ENCODE peak calls at places on chromosomes 11 and 22, in four cellular contexts. W is amniotic stem cell; B is T-helper 9 cell; Y is stimulated activated CD8-positive, alpha-beta memory T cell treated with anti-CD3 and anti-CD28 coated beads, Interleukin-15, amount 100 ng/mL, for 1 hour. O is an unnamed sample.

GRCh38 chr11:79018371-79018849 is 422.4 kb downstream of the TENM4 start:
- DNase-seq in W (peak), B (no peak), Y (no peak), O (peak)

GRCh38 chr11:108734956-108735559 is 70.2 kb downstream of the DDX10 start:
- DNase-seq in W (no peak), B (no peak), Y (no peak), O (peak)

GRCh38 chr11:59182457-59183151 is 10.7 kb downstream of the DTX4 start:
- DNase-seq in W (no peak), B (no peak), Y (no peak), O (peak)

GRCh38 chr22:18968011-18968749 is 32.1 kb upstream of the PRODH start:
- DNase-seq in W (no peak), B (no peak), Y (peak), O (peak)

GRCh38 chr11:31236052-31236652 is 133.4 kb downstream of the DCDC1 start:
- DNase-seq in W (no peak), B (no peak), Y (no peak), O (no peak)

GRCh38 chr11:104120493-104121200 is 43.3 kb downstream of the PDGFD start:
- DNase-seq in W (no peak), B (no peak), Y (no peak), O (no peak)

GRCh38 chr11:44693654-44694119 is 33.1 kb upstream of the TSPAN18 start:
- DNase-seq in W (no peak), B (no peak), Y (no peak), O (peak)

GRCh38 chr11:93858376-93858775 is 8.0 kb upstream of the VSTM5 start:
- DNase-seq in W (no peak), B (no peak), Y (no peak), O (no peak)

GRCh38 chr11:63508009-63508408 is 2.1 kb downstream of the LGALS12 start:
- DNase-seq in W (no peak), B (no peak), Y (no peak), O (peak)

GRCh38 chr22:48105254-48105653 is 1342.8 kb downstream of the TBC1D22A start:
- DNase-seq in W (no peak), B (no peak), Y (no peak), O (no peak)

GRCh38 chr11:65241134-65241533 is 20.6 kb upstream of the POLA2 start:
- DNase-seq in W (no peak), B (no peak), Y (no peak), O (no peak)

GRCh38 chr11:120810251-120810650 is 213.7 kb upstream of the TBCEL start:
- DNase-seq in W (no peak), B (no peak), Y (no peak), O (no peak)

GRCh38 chr22:37202706-37203105 is 9.6 kb downstream of the SSTR3 start:
- DNase-seq in W (no peak), B (no peak), Y (no peak), O (peak)

GRCh38 chr11:75668508-75669297 is at the start of gene MAP6:
- DNase-seq in W (no peak), B (no peak), Y (no peak), O (peak)

GRCh38 chr11:121298770-121299169 is 6.2 kb downstream of the SC5D start:
- DNase-seq in W (no peak), B (no peak), Y (no peak), O (peak)

GRCh38 chr11:91265946-91266345 is 958.7 kb upstream of the FAT3 start:
- DNase-seq in W (no peak), B (no peak), Y (no peak), O (no peak)

GRCh38 chr11:79362358-79362757 is 78.5 kb downstream of the TENM4 start:
- DNase-seq in W (no peak), B (no peak), Y (no peak), O (no peak)

GRCh38 chr11:61602775-61603569 is 22.1 kb upstream of the SYT7 start:
- DNase-seq in W (peak), B (no peak), Y (no peak), O (no peak)

GRCh38 chr11:117774553-117774952 is 22.5 kb downstream of the DSCAML1 start:
- DNase-seq in W (no peak), B (no peak), Y (no peak), O (no peak)

GRCh38 chr22:18031670-18032454 is 7.5 kb upstream of the MICAL3 start:
- DNase-seq in W (peak), B (no peak), Y (no peak), O (peak)

GRCh38 chr11:7892751-7893356 is 38.2 kb downstream of the OR10A6 start:
- DNase-seq in W (peak), B (no peak), Y (no peak), O (peak)

GRCh38 chr11:131998020-131998419 is 627.6 kb downstream of the NTM start:
- DNase-seq in W (no peak), B (no peak), Y (no peak), O (no peak)

GRCh38 chr22:27274770-27275449 is 526.6 kb downstream of the MN1 start:
- DNase-seq in W (no peak), B (no peak), Y (no peak), O (no peak)

GRCh38 chr22:37318255-37319109 is 36.2 kb downstream of the CYTH4 start:
- DNase-seq in W (no peak), B (no peak), Y (no peak), O (no peak)

GRCh38 chr22:20990184-20991180 is 8.4 kb downstream of the LZTR1 start:
- DNase-seq in W (no peak), B (no peak), Y (no peak), O (no peak)

GRCh38 chr11:78156081-78156844 is 16.8 kb upstream of the ALG8 start:
- DNase-seq in W (no peak), B (no peak), Y (no peak), O (no peak)

GRCh38 chr11:7612661-7613393 is 60.5 kb downstream of the CYB5R2 start:
- DNase-seq in W (no peak), B (no peak), Y (no peak), O (peak)

GRCh38 chr11:8788616-8789015 is 106.0 kb downstream of the RPL27A start:
- DNase-seq in W (no peak), B (no peak), Y (no peak), O (no peak)

GRCh38 chr11:120172921-120173705 is 35.2 kb upstream of the TRIM29 start:
- DNase-seq in W (no peak), B (no peak), Y (no peak), O (no peak)

GRCh38 chr11:28347351-28347750 is 239.2 kb downstream of the METTL15 start:
- DNase-seq in W (no peak), B (no peak), Y (no peak), O (no peak)

GRCh38 chr22:46674906-46675305 is 54.7 kb downstream of the GRAMD4 start:
- DNase-seq in W (no peak), B (no peak), Y (no peak), O (no peak)

O was measured in mesendoderm.